ENCODE peak calls at places on chromosomes 13 and 19, in ten cellular contexts. Z is ELR; H is fibroblast of lung; U is hippocampal formation; N is NCI-H1092; E is non-pigmented ciliary epithelial cell; D is ovary; F is stimulated activated CD4-positive, alpha-beta T cell treated with anti-CD3 and anti-CD28 coated beads, TNF-alpha, amount 100 ng/mL, for 24 hours; A is heart right ventricle; K is left colon. B is an unnamed sample.

GRCh38 chr19:13781547-13781946 is 7.3 kb downstream of the C19orf53 start:
- DNase-seq in Z (peak; percentile 84), H (peak; percentile 95), U (no peak), N (peak; percentile 18), E (peak; percentile 70), D (peak; percentile 67), F (no peak), A (peak; percentile 55), K (peak; percentile 78), B (no peak)

GRCh38 chr19:47707135-47707925 is 5.9 kb upstream of the EHD2 start:
- DNase-seq in Z (peak; percentile 86), H (peak; percentile 62), U (peak; percentile 35), N (peak; percentile 14), E (peak; percentile 26), D (no peak), F (peak; percentile 80), A (peak; percentile 68), K (peak; percentile 43), B (peak; percentile 21)

GRCh38 chr13:98977568-98978270 is at the start of gene DOCK9:
- DNase-seq in Z (peak; percentile 91), H (peak; percentile 83), U (peak; percentile 82), N (no peak), E (no peak), D (peak; percentile 55), F (no peak), A (peak; percentile 77), K (peak; percentile 42), B (no peak)

GRCh38 chr19:29785955-29786589 is 25.7 kb upstream of the CCNE1 start:
- DNase-seq in Z (peak; percentile 11), H (no peak), U (no peak), N (no peak), E (no peak), D (no peak), F (peak; percentile 28), A (no peak), K (no peak), B (no peak)

GRCh38 chr19:1213391-1214286 is 8.1 kb downstream of the STK11 start:
- DNase-seq in Z (peak; percentile 88), H (peak; percentile 78), U (peak; percentile 41), N (no peak), E (no peak), D (no peak), F (peak; percentile 50), A (peak; percentile 71), K (peak; percentile 82), B (no peak)

GRCh38 chr19:17841810-17842662 is 5.7 kb downstream of the JAK3 start:
- DNase-seq in Z (peak; percentile 85), H (peak; percentile 70), U (peak; percentile 21), N (peak; percentile 84), E (peak; percentile 60), D (peak; percentile 99), F (peak; percentile 74), A (peak; percentile 82), K (peak; percentile 79), B (no peak)

GRCh38 chr19:30172643-30173242 is 199.4 kb upstream of the ZNF536 start:
- DNase-seq in Z (no peak), H (no peak), U (no peak), N (no peak), E (no peak), D (no peak), F (no peak), A (no peak), K (no peak), B (no peak)

GRCh38 chr13:96771501-96772367 is 222.5 kb downstream of the OXGR1 start:
- DNase-seq in Z (no peak), H (no peak), U (no peak), N (no peak), E (no peak), D (no peak), F (no peak), A (no peak), K (no peak), B (no peak)

GRCh38 chr19:18464646-18465045 is 26.7 kb upstream of the ISYNA1 start:
- DNase-seq in Z (peak; percentile 47), H (peak; percentile 94), U (peak; percentile 80), N (peak; percentile 94), E (peak; percentile 60), D (peak; percentile 84), F (no peak), A (peak; percentile 76), K (peak; percentile 87), B (no peak)

GRCh38 chr13:30802953-30803478 is 67.7 kb downstream of the ALOX5AP start:
- DNase-seq in Z (peak; percentile 83), H (peak; percentile 65), U (peak; percentile 72), N (peak; percentile 69), E (no peak), D (peak; percentile 85), F (peak; percentile 83), A (peak; percentile 88), K (peak; percentile 83), B (peak; percentile 65)

GRCh38 chr13:30337061-30337601 is 29.8 kb upstream of the KATNAL1 start:
- DNase-seq in Z (no peak), H (no peak), U (no peak), N (no peak), E (no peak), D (no peak), F (no peak), A (no peak), K (no peak), B (no peak)

GRCh38 chr19:30686911-30687566 is 314.9 kb downstream of the ZNF536 start:
- DNase-seq in Z (no peak), H (no peak), U (no peak), N (no peak), E (no peak), D (no peak), F (no peak), A (no peak), K (no peak), B (no peak)

GRCh38 chr19:48513289-48514122 is 1.9 kb upstream of the LMTK3 start:
- DNase-seq in Z (peak; percentile 81), H (peak; percentile 61), U (peak; percentile 75), N (peak; percentile 40), E (no peak), D (no peak), F (peak; percentile 72), A (peak; percentile 47), K (peak; percentile 67), B (peak; percentile 61)

GRCh38 chr13:46295531-46296464 is 84.1 kb downstream of the LRRC63 start:
- DNase-seq in Z (peak; percentile 70), H (peak; percentile 96), U (no peak), N (no peak), E (peak; percentile 82), D (no peak), F (peak; percentile 14), A (no peak), K (no peak), B (peak; percentile 67)

GRCh38 chr13:107434347-107434746 is 781.0 kb downstream of the LIG4 start:
- DNase-seq in Z (no peak), H (no peak), U (no peak), N (no peak), E (no peak), D (no peak), F (no peak), A (no peak), K (no peak), B (no peak)

GRCh38 chr19:22882797-22883196 is 50.7 kb downstream of the ZNF723 start:
- DNase-seq in Z (peak; percentile 46), H (peak; percentile 5), U (no peak), N (no peak), E (peak; percentile 2), D (no peak), F (no peak), A (no peak), K (no peak), B (no peak)

GRCh38 chr13:42022796-42023493 is 25.5 kb upstream of the DGKH start:
- DNase-seq in Z (no peak), H (peak; percentile 63), U (no peak), N (no peak), E (no peak), D (no peak), F (no peak), A (no peak), K (no peak), B (no peak)

GRCh38 chr13:74230984-74231443 is 96.8 kb upstream of the KLF12 start:
- DNase-seq in Z (no peak), H (no peak), U (no peak), N (no peak), E (no peak), D (no peak), F (no peak), A (no peak), K (no peak), B (no peak)

GRCh38 chr13:52412128-52412527 is 6.2 kb upstream of the THSD1 start:
- DNase-seq in Z (no peak), H (no peak), U (no peak), N (no peak), E (no peak), D (no peak), F (no peak), A (no peak), K (no peak), B (no peak)

GRCh38 chr19:12938536-12939291 is at the start of gene CALR:
- DNase-seq in Z (peak; percentile 66), H (peak; percentile 24), U (no peak), N (no peak), E (no peak), D (no peak), F (no peak), A (peak; percentile 47), K (no peak), B (peak; percentile 50)

B was measured in NK-92 treated with Interleukin-12 subunit alpha and Interleukin-12 subunit beta, amount 100 ng/mL, for 24 hours.